ENCODE peak calls at places on chromosomes 7 and 10, in nine cellular contexts. O is RCC 7860; I is NCI-H1105; V is CD8-positive, alpha-beta T cell; F is T-cell; X is naive thymus-derived CD4-positive, alpha-beta T cell; C is IMR-90; Z is stimulated activated CD4-positive, alpha-beta T cell treated with anti-CD3 and anti-CD28 coated beads, Interleukin-15, amount 100 ng/mL, for 24 hours; H is activated T-helper 2 cell treated with anti-CD3 and anti-CD28 coated beads, Interferon-gamma antibody, Interleukin-2, Interleukin-4, amounts not matched to agents 10 μg/mL and 5 μg/mL and 100 μg/mL, durations not matched to agents 14 hours and 24 hours and 36 hours. T is an unnamed sample.

GRCh38 chr10:37803269-37803668 is 54.1 kb downstream of the ZNF248 start:
- DNase-seq in C (no peak), X (no peak), O (no peak), I (no peak), F (no peak), Z (no peak), V (no peak), H (no peak), T (no peak)

GRCh38 chr10:131882590-131883451 is 18.0 kb upstream of the PPP2R2D start:
- DNase-seq in O (no peak), V (no peak), I (no peak), H (no peak), C (no peak), F (no peak), X (no peak), Z (no peak), T (no peak)

GRCh38 chr7:12138421-12138820 is 72.7 kb upstream of the TMEM106B start:
- DNase-seq in I (no peak), X (no peak), V (no peak), O (no peak), H (no peak), F (no peak), Z (no peak), C (no peak), T (no peak)

GRCh38 chr7:29853072-29853471 is 46.8 kb downstream of the WIPF3 start:
- DNase-seq in F (no peak), V (no peak), O (no peak), Z (no peak), C (no peak), X (no peak), H (no peak), I (no peak), T (no peak)

GRCh38 chr10:119401671-119402395 is 140.7 kb downstream of the RGS10 start:
- DNase-seq in X (no peak), I (no peak), C (peak), F (no peak), H (no peak), V (no peak), Z (no peak), O (peak), T (no peak)

GRCh38 chr7:149854611-149855367 is 16.6 kb downstream of the ZNF862 start:
- DNase-seq in I (peak), O (no peak), X (no peak), F (peak), C (peak), Z (no peak), V (no peak), H (no peak), T (no peak)

GRCh38 chr10:16673443-16673842 is 143.8 kb downstream of the RSU1 start:
- DNase-seq in X (no peak), F (no peak), O (no peak), I (peak), V (no peak), H (no peak), C (no peak), Z (no peak), T (no peak)

GRCh38 chr7:152152267-152152666 is 126.8 kb downstream of the GALNT11 start:
- DNase-seq in I (no peak), F (no peak), X (no peak), O (no peak), Z (no peak), H (no peak), V (no peak), C (no peak), T (no peak)

GRCh38 chr10:44756235-44756634 is 154.9 kb upstream of the TMEM72 start:
- DNase-seq in V (no peak), Z (no peak), I (no peak), C (peak), O (no peak), H (no peak), F (no peak), X (no peak), T (no peak)

GRCh38 chr10:30645340-30645827 is 15.8 kb upstream of the LYZL2 start:
- DNase-seq in H (no peak), O (no peak), V (no peak), I (no peak), Z (peak), F (no peak), C (peak), X (no peak), T (no peak)

GRCh38 chr10:12308976-12309375 is 40.4 kb upstream of the CAMK1D start:
- DNase-seq in Z (no peak), O (no peak), I (no peak), C (no peak), H (no peak), F (no peak), V (no peak), X (no peak), T (no peak)

GRCh38 chr10:22252801-22253577 is 35.2 kb upstream of the EBLN1 start:
- DNase-seq in F (peak), H (peak), V (peak), C (no peak), O (no peak), I (no peak), X (peak), Z (peak), T (peak)